ENCODE peak calls at places on chromosomes 16 and 17, in nine cellular contexts. One of them, this sample, is unnamed.

GRCh38 chr17:37570527-37571093 is 38.6 kb downstream of the SYNRG start:
- DNase-seq in GM13977: peak; percentile 34
- DNase-seq in NCI-H1694 treated with DMSO at 0.1 percent for 48 hours: peak; percentile 36
- DNase-seq in D341Med: peak; percentile 88
- DNase-seq in fibroblast of gingiva: peak; percentile 15
- DNase-seq in activated CD4-positive, alpha-beta memory T cell treated with anti-CD3 and anti-CD28 coated beads for 36 hours: peak; percentile 56
- DNase-seq in EL: peak; percentile 79
- DNase-seq in stimulated activated CD8-positive, alpha-beta memory T cell treated with anti-CD3 and anti-CD28 coated beads, Interleukin-7, amount 100 ng/mL, for 1 hour: peak; percentile 5
- DNase-seq in NCI-H69: peak; percentile 66
- DNase-seq in this sample: peak; percentile 93

GRCh38 chr16:3089717-3090592 is 9.1 kb downstream of the ZSCAN10 start:
- DNase-seq in fibroblast of gingiva: no peak
- DNase-seq in GM13977: peak; percentile 16
- DNase-seq in activated CD4-positive, alpha-beta memory T cell treated with anti-CD3 and anti-CD28 coated beads for 36 hours: no peak
- DNase-seq in EL: no peak
- DNase-seq in stimulated activated CD8-positive, alpha-beta memory T cell treated with anti-CD3 and anti-CD28 coated beads, Interleukin-7, amount 100 ng/mL, for 1 hour: no peak
- DNase-seq in D341Med: no peak
- DNase-seq in NCI-H69: peak; percentile 88
- DNase-seq in NCI-H1694 treated with DMSO at 0.1 percent for 48 hours: no peak
- DNase-seq in this sample: peak; percentile 69

GRCh38 chr16:30004811-30005242 is 6.0 kb downstream of the DOC2A start:
- DNase-seq in stimulated activated CD8-positive, alpha-beta memory T cell treated with anti-CD3 and anti-CD28 coated beads, Interleukin-7, amount 100 ng/mL, for 1 hour: no peak
- DNase-seq in GM13977: no peak
- DNase-seq in NCI-H69: peak; percentile 59
- DNase-seq in EL: no peak
- DNase-seq in D341Med: peak; percentile 57
- DNase-seq in fibroblast of gingiva: no peak
- DNase-seq in activated CD4-positive, alpha-beta memory T cell treated with anti-CD3 and anti-CD28 coated beads for 36 hours: no peak
- DNase-seq in NCI-H1694 treated with DMSO at 0.1 percent for 48 hours: no peak
- DNase-seq in this sample: no peak

GRCh38 chr16:11880047-11880446 is 28.7 kb upstream of the RSL1D1 start:
- DNase-seq in activated CD4-positive, alpha-beta memory T cell treated with anti-CD3 and anti-CD28 coated beads for 36 hours: no peak
- DNase-seq in D341Med: no peak
- DNase-seq in EL: no peak
- DNase-seq in stimulated activated CD8-positive, alpha-beta memory T cell treated with anti-CD3 and anti-CD28 coated beads, Interleukin-7, amount 100 ng/mL, for 1 hour: no peak
- DNase-seq in fibroblast of gingiva: no peak
- DNase-seq in NCI-H69: no peak
- DNase-seq in NCI-H1694 treated with DMSO at 0.1 percent for 48 hours: no peak
- DNase-seq in GM13977: no peak
- DNase-seq in this sample: no peak

GRCh38 chr17:31327534-31328526 is 6.4 kb upstream of the EVI2A start:
- DNase-seq in stimulated activated CD8-positive, alpha-beta memory T cell treated with anti-CD3 and anti-CD28 coated beads, Interleukin-7, amount 100 ng/mL, for 1 hour: no peak
- DNase-seq in activated CD4-positive, alpha-beta memory T cell treated with anti-CD3 and anti-CD28 coated beads for 36 hours: no peak
- DNase-seq in NCI-H1694 treated with DMSO at 0.1 percent for 48 hours: no peak
- DNase-seq in fibroblast of gingiva: peak; percentile 81
- DNase-seq in D341Med: no peak
- DNase-seq in GM13977: no peak
- DNase-seq in EL: peak; percentile 91
- DNase-seq in NCI-H69: no peak
- DNase-seq in this sample: peak; percentile 26

GRCh38 chr17:998111-998510 is 1.2 kb downstream of the TIMM22 start:
- DNase-seq in GM13977: no peak
- DNase-seq in NCI-H1694 treated with DMSO at 0.1 percent for 48 hours: no peak
- DNase-seq in D341Med: no peak
- DNase-seq in EL: no peak
- DNase-seq in fibroblast of gingiva: no peak
- DNase-seq in activated CD4-positive, alpha-beta memory T cell treated with anti-CD3 and anti-CD28 coated beads for 36 hours: no peak
- DNase-seq in NCI-H69: no peak
- DNase-seq in stimulated activated CD8-positive, alpha-beta memory T cell treated with anti-CD3 and anti-CD28 coated beads, Interleukin-7, amount 100 ng/mL, for 1 hour: no peak
- DNase-seq in this sample: no peak

GRCh38 chr16:56797861-56798260 is 67.1 kb upstream of the SLC12A3 start:
- DNase-seq in NCI-H69: no peak
- DNase-seq in stimulated activated CD8-positive, alpha-beta memory T cell treated with anti-CD3 and anti-CD28 coated beads, Interleukin-7, amount 100 ng/mL, for 1 hour: no peak
- DNase-seq in EL: no peak
- DNase-seq in activated CD4-positive, alpha-beta memory T cell treated with anti-CD3 and anti-CD28 coated beads for 36 hours: no peak
- DNase-seq in GM13977: no peak
- DNase-seq in fibroblast of gingiva: no peak
- DNase-seq in D341Med: no peak
- DNase-seq in NCI-H1694 treated with DMSO at 0.1 percent for 48 hours: no peak
- DNase-seq in this sample: no peak

GRCh38 chr17:81558941-81559806 is 7.0 kb upstream of the FAAP100 start:
- DNase-seq in NCI-H69: no peak
- DNase-seq in activated CD4-positive, alpha-beta memory T cell treated with anti-CD3 and anti-CD28 coated beads for 36 hours: no peak
- DNase-seq in stimulated activated CD8-positive, alpha-beta memory T cell treated with anti-CD3 and anti-CD28 coated beads, Interleukin-7, amount 100 ng/mL, for 1 hour: no peak
- DNase-seq in GM13977: no peak
- DNase-seq in EL: no peak
- DNase-seq in D341Med: no peak
- DNase-seq in NCI-H1694 treated with DMSO at 0.1 percent for 48 hours: no peak
- DNase-seq in fibroblast of gingiva: no peak
- DNase-seq in this sample: peak; percentile 88

GRCh38 chr16:22232277-22233049 is 26.4 kb downstream of the EEF2K start:
- DNase-seq in activated CD4-positive, alpha-beta memory T cell treated with anti-CD3 and anti-CD28 coated beads for 36 hours: peak; percentile 61
- DNase-seq in D341Med: no peak
- DNase-seq in NCI-H1694 treated with DMSO at 0.1 percent for 48 hours: no peak
- DNase-seq in NCI-H69: peak; percentile 98
- DNase-seq in EL: peak; percentile 25
- DNase-seq in stimulated activated CD8-positive, alpha-beta memory T cell treated with anti-CD3 and anti-CD28 coated beads, Interleukin-7, amount 100 ng/mL, for 1 hour: no peak
- DNase-seq in GM13977: no peak
- DNase-seq in fibroblast of gingiva: no peak
- DNase-seq in this sample: no peak

GRCh38 chr17:45997624-45998023 is 1.4 kb upstream of the STH start:
- DNase-seq in activated CD4-positive, alpha-beta memory T cell treated with anti-CD3 and anti-CD28 coated beads for 36 hours: no peak
- DNase-seq in GM13977: no peak
- DNase-seq in NCI-H1694 treated with DMSO at 0.1 percent for 48 hours: no peak
- DNase-seq in stimulated activated CD8-positive, alpha-beta memory T cell treated with anti-CD3 and anti-CD28 coated beads, Interleukin-7, amount 100 ng/mL, for 1 hour: no peak
- DNase-seq in fibroblast of gingiva: no peak
- DNase-seq in EL: peak; percentile 48
- DNase-seq in NCI-H69: no peak
- DNase-seq in D341Med: no peak
- DNase-seq in this sample: peak; percentile 90

GRCh38 chr16:83328936-83329335 is 478.8 kb upstream of the HSBP1 start:
- DNase-seq in GM13977: no peak
- DNase-seq in D341Med: no peak
- DNase-seq in NCI-H1694 treated with DMSO at 0.1 percent for 48 hours: no peak
- DNase-seq in fibroblast of gingiva: no peak
- DNase-seq in stimulated activated CD8-positive, alpha-beta memory T cell treated with anti-CD3 and anti-CD28 coated beads, Interleukin-7, amount 100 ng/mL, for 1 hour: no peak
- DNase-seq in EL: peak; percentile 43
- DNase-seq in activated CD4-positive, alpha-beta memory T cell treated with anti-CD3 and anti-CD28 coated beads for 36 hours: no peak
- DNase-seq in NCI-H69: no peak
- DNase-seq in this sample: no peak

GRCh38 chr16:23907457-23907902 is 71.7 kb downstream of the PRKCB start:
- DNase-seq in fibroblast of gingiva: no peak
- DNase-seq in EL: no peak
- DNase-seq in NCI-H69: peak; percentile 87
- DNase-seq in NCI-H1694 treated with DMSO at 0.1 percent for 48 hours: no peak
- DNase-seq in GM13977: no peak
- DNase-seq in stimulated activated CD8-positive, alpha-beta memory T cell treated with anti-CD3 and anti-CD28 coated beads, Interleukin-7, amount 100 ng/mL, for 1 hour: no peak
- DNase-seq in activated CD4-positive, alpha-beta memory T cell treated with anti-CD3 and anti-CD28 coated beads for 36 hours: no peak
- DNase-seq in D341Med: no peak
- DNase-seq in this sample: no peak

GRCh38 chr16:87608400-87608985 is 6.2 kb downstream of the JPH3 start:
- DNase-seq in NCI-H69: no peak
- DNase-seq in fibroblast of gingiva: peak; percentile 29
- DNase-seq in D341Med: no peak
- DNase-seq in GM13977: peak; percentile 75
- DNase-seq in NCI-H1694 treated with DMSO at 0.1 percent for 48 hours: no peak
- DNase-seq in EL: peak; percentile 52
- DNase-seq in stimulated activated CD8-positive, alpha-beta memory T cell treated with anti-CD3 and anti-CD28 coated beads, Interleukin-7, amount 100 ng/mL, for 1 hour: peak; percentile 4
- DNase-seq in activated CD4-positive, alpha-beta memory T cell treated with anti-CD3 and anti-CD28 coated beads for 36 hours: peak; percentile 55
- DNase-seq in this sample: peak; percentile 99

This sample was measured in osteoblast.